ENCODE peak calls at places on chromosomes 7 and 10, in four cellular contexts. D is pancreas, H is fibroblast of mammary gland, N is GM10248. G is an unnamed sample.

GRCh38 chr10:49298990-49299815 is at the start of gene C10orf71:
- DNase-seq in D (peak), H (no peak), N (no peak), G (no peak)

GRCh38 chr7:83161186-83161585 is 1.5 kb downstream of the PCLO start:
- DNase-seq in H (no peak), D (no peak), N (no peak), G (no peak)

GRCh38 chr7:111796671-111797070 is 234.4 kb upstream of the IMMP2L start:
- DNase-seq in D (no peak), N (no peak), H (peak), G (no peak)

GRCh38 chr10:77309103-77310013 is 328.2 kb downstream of the KCNMA1 start:
- DNase-seq in H (no peak), N (no peak), D (no peak), G (no peak)

GRCh38 chr7:120843121-120843520 is 14.8 kb downstream of the TSPAN12 start:
- DNase-seq in D (no peak), H (peak), N (no peak), G (no peak)

GRCh38 chr7:157183832-157184231 is 45.1 kb downstream of the UBE3C start:
- DNase-seq in D (no peak), N (no peak), H (no peak), G (no peak)

GRCh38 chr10:1153805-1154351 is 97.7 kb downstream of the WDR37 start:
- DNase-seq in D (no peak), H (no peak), N (no peak), G (no peak)

GRCh38 chr7:32506266-32507054 is 11.2 kb downstream of the AVL9 start:
- DNase-seq in H (peak), D (no peak), N (no peak), G (no peak)

GRCh38 chr10:75191821-75192568 is 18.6 kb upstream of the VDAC2 start:
- DNase-seq in D (peak), N (no peak), H (peak), G (no peak)

DNA sequence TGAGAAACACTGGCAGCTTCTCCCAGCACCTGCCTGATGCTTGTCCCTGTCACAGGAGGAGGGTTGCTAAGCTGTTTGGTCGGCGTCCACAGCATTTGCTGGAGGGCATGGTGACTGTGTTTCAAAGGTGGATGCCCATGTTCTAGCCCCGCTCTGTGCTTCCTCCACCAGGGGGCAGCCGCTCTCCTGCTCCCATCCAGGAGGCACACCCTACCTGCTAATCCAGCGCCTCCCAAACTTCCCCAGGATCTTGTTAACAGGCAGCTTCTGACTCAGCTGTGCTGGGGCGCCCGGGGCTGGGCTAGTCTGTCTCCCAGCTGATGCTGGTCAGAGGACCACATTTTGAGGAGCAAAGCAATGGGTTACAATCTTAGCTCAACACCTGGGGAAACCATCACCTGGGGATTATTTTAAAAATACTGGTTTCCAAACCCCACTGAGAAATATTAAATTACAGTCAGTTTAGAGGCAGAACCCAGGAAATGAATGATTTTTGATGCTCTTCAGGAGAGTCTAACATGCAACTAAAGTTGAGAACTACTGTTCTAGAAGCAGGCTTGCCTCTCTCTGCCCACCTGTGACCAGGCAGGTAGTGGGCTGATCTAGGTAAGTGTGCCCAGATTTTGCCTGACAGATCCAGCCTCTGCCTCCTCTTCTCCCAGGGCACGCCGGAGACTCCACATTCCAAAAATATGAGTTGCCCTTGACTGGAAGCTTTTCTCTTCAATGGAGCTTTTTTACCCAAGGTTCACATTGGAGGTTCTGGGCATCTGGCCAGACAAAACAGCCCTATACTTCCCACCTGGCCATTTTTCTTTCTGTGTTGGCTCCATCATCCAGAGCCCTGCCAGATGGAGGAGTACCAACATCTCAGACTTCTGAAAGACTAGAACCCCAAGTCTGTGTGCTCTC is 92.7 kb upstream of the GPR26 start:
- DNase-seq in D (peak), H (peak), N (peak), G (peak)
- TF ChIP-seq CTCF in D (peak), H (peak), N (peak), G (peak)

GRCh38 chr10:124719213-124719851 is 24.8 kb downstream of the FAM53B start:
- DNase-seq in H (peak), D (no peak), N (peak), G (peak)
- TF ChIP-seq CTCF in H (peak), D (no peak), N (peak), G (peak)

DNA sequence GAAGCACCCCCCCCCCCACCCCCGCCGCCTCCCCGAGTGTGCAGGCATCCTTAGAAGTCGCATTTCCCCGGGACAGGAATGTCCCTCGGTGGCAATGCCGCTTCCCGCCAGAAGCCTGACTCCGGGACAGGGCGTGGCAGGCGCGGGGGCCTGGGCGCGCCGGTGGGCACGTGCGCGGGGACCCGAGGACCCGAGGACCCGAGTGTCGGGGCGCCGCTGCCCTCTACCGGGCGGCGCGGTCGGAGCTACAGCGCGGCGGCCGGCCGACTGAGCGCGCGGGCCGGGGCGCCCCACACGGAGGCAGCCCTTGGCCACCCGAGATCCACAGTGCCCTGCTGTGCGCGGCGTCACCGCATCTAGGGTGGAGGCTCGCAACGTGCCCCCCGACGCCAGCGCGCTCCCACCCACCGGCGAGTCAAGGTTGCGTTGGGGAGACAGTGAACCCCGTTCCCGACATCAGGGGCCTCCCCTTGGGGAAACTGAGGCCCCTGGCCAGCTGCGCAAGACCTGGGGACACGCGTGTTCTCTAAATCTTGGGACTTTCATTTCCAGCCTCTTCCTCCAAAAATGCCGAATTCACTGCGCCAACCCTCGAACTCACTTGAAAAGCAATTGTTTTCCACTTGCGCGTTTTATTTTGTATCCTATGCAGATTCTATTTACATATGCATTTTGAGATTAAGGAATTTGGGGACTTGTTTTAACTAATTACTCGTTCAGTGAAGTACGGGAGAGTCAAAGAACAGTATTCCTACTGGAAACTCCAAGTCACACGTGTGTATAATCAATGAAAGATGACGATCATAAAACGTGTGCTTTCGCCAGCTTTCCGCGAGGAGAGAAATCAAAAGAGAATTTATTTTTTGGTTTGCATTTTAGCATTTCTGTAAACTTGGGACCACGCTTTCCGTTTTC is 3.1 kb upstream of the CUX1 start:
- DNase-seq in N (peak), H (peak), D (peak), G (peak)
- TF ChIP-seq CTCF in N (peak), H (no peak), D (no peak), G (peak)

DNA sequence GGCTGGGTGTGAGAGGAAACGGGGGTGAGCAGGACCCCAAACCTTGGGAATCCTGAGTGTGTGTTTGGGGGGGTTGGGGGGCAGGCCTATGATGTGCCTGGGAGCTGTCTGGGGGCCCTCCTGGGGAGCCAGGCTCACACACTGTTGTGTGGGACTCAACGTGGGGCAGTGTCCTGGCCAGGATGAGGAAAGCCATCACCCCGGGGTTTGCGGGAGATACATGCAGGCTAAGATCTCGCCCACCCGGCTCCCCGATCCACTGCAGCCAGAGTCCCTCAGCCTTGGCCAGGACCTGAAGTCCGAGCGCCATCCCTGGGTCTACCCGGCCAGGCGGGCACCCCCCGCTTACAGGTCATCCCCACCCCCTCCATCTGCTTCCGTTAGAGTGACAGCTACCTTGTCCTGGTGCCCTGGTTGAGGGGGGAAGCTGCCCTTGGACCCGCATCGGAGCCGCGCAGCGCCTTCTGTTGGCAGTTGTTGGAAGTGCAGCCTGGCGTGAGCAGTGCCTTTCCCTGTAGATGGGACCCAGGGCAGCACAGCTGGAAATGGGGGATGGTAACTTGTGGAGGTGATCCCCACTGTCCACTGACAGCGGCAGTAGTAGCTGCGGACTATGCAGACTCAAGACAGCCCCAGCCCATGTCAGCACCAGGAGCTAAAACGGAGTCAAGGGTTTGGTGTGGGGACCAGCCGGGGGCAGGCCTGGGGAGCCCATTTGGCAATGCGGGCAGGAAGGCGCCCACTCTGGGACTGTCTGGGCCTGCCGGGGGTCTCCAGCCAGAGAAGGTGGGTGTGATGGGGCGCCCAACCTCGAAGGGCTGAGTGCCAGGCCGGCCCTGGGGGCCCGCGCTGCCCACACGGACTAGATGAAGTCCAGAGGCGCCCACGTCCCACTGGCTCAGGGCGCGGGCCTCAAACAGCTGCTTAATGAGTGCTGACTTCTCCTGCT is 885.6 kb upstream of the ZNF722 start:
- DNase-seq in H (no peak), N (no peak), D (no peak), G (no peak)
- TF ChIP-seq CTCF in H (no peak), N (no peak), D (no peak), G (no peak)

GRCh38 chr10:3047622-3047995 is 19.7 kb upstream of the PFKP start:
- DNase-seq in N (no peak), D (no peak), H (no peak), G (no peak)

GRCh38 chr10:3046941-3047621 is 20.3 kb upstream of the PFKP start:
- DNase-seq in H (no peak), N (no peak), D (no peak), G (no peak)

GRCh38 chr10:3043512-3044368 is 23.6 kb upstream of the PFKP start:
- DNase-seq in D (peak), H (peak), N (peak), G (peak)

GRCh38 chr10:3046210-3046779 is 21.1 kb upstream of the PFKP start:
- DNase-seq in D (no peak), N (no peak), H (no peak), G (no peak)

GRCh38 chr10:3045471-3046209 is 21.7 kb upstream of the PFKP start:
- DNase-seq in H (peak), D (no peak), N (no peak), G (no peak)
- TF ChIP-seq CTCF in H (peak), D (no peak), N (no peak), G (no peak)

GRCh38 chr7:158495780-158496179 is 91.8 kb downstream of the PTPRN2 start:
- DNase-seq in N (peak), H (peak), D (no peak), G (peak)
- TF ChIP-seq CTCF in N (peak), H (peak), D (no peak), G (peak)

GRCh38 chr10:70479161-70479531 is 579 bp downstream of the PALD1 start:
- DNase-seq in D (no peak), N (no peak), H (no peak), G (no peak)
- TF ChIP-seq CTCF in D (no peak), N (no peak), H (no peak), G (no peak)

GRCh38 chr10:53786236-53786635 is 1013.7 kb upstream of the MBL2 start:
- DNase-seq in D (no peak), H (no peak), N (no peak), G (no peak)
- TF ChIP-seq CTCF in D (no peak), H (no peak), N (no peak), G (no peak)